ENCODE peak calls at places on chromosomes 5 and 9, in eight cellular contexts. J is sigmoid colon, K is aorta, C is astrocyte, P is ascending aorta, B is cardiac muscle cell, Z is uterus, W is tibial artery. F is an unnamed sample. For H3K36me3 and H3K9me3, the result is how much of the 10 kb centered on the place peaks cover.

GRCh38 chr5:71932649-71933338 is 174.5 kb upstream of the MAP1B start:
- DNase-seq in J (no peak), K (peak), C (peak), P (peak), B (peak), Z (peak), W (peak), F (peak)

GRCh38 chr5:10324519-10325370 is 17.0 kb upstream of the CMBL start:
- DNase-seq in J (no peak), K (no peak), C (no peak), P (no peak), B (no peak), Z (no peak), W (no peak), F (no peak)

GRCh38 chr9:130446111-130446861 is 1.5 kb downstream of the ASS1 start:
- DNase-seq in J (peak), K (peak), C (peak), P (peak), B (peak), Z (peak), W (peak), F (peak)

GRCh38 chr9:89013660-89014059 is 22.4 kb downstream of the S1PR3 start:
- DNase-seq in J (no peak), K (no peak), C (no peak), P (no peak), B (no peak), Z (no peak), W (no peak), F (no peak)

GRCh38 chr5:89181546-89181945 is 298.6 kb upstream of the MEF2C start:
- DNase-seq in J (no peak), K (no peak), C (no peak), P (no peak), B (no peak), Z (no peak), W (no peak), F (no peak)

GRCh38 chr5:10329808-10330481 is 22.2 kb upstream of the CMBL start:
- DNase-seq in J (peak), K (no peak), C (peak), P (no peak), B (no peak), Z (peak), W (peak), F (peak)

GRCh38 chr5:164861610-164862009 is 1356.2 kb downstream of the MAT2B start:
- DNase-seq in J (no peak), K (no peak), C (no peak), P (no peak), B (no peak), Z (no peak), W (no peak), F (no peak)

GRCh38 chr9:91781906-91782305 is 168.1 kb downstream of the ROR2 start:
- DNase-seq in J (peak), K (no peak), C (no peak), P (no peak), B (no peak), Z (no peak), W (no peak), F (no peak)

GRCh38 chr5:173464813-173465212 is 136.6 kb upstream of the STC2 start:
- DNase-seq in J (no peak), K (no peak), C (no peak), P (no peak), B (no peak), Z (no peak), W (no peak), F (no peak)

GRCh38 chr9:114370251-114370984 is 17.4 kb downstream of the AKNA start:
- DNase-seq in J (peak), K (peak), C (no peak), P (peak), B (no peak), Z (no peak), W (no peak), F (no peak)

GRCh38 chr5:88984040-88984439 is 101.1 kb upstream of the MEF2C start:
- DNase-seq in J (no peak), K (no peak), C (no peak), P (no peak), B (no peak), Z (no peak), W (no peak), F (no peak)

GRCh38 chr5:39570418-39571027 is 145.7 kb upstream of the DAB2 start:
- DNase-seq in J (no peak), K (no peak), C (peak), P (no peak), B (peak), Z (no peak), W (no peak), F (no peak)

GRCh38 chr5:62340392-62340791 is 34.4 kb downstream of the KIF2A start:
- DNase-seq in J (no peak), K (no peak), C (no peak), P (no peak), B (no peak), Z (no peak), W (no peak), F (no peak)

GRCh38 chr5:110267714-110268113 is 458.8 kb downstream of the TMEM232 start:
- DNase-seq in J (no peak), K (no peak), C (no peak), P (no peak), B (no peak), Z (no peak), W (no peak), F (no peak)

GRCh38 chr5:59673438-59674058 is 220.0 kb downstream of the PDE4D start:
- DNase-seq in J (no peak), K (no peak), C (no peak), P (no peak), B (peak), Z (no peak), W (no peak), F (no peak)

GRCh38 chr5:167869125-167869524 is 422.3 kb upstream of the WWC1 start:
- DNase-seq in J (no peak), K (no peak), C (no peak), P (no peak), B (no peak), Z (no peak), W (no peak), F (no peak)

GRCh38 chr5:178431777-178432155 is 158.4 kb downstream of the COL23A1 start:
- DNase-seq in J (no peak), K (no peak), C (no peak), P (no peak), B (no peak), Z (no peak), W (no peak), F (no peak)

GRCh38 chr9:117411547-117411946 is 3.3 kb downstream of the ASTN2 start:
- DNase-seq in J (no peak), K (no peak), C (no peak), P (no peak), B (peak), Z (no peak), W (peak), F (peak)

GRCh38 chr5:67095346-67095871 is 101.2 kb downstream of the CD180 start:
- DNase-seq in J (peak), K (peak), C (peak), P (peak), B (no peak), Z (peak), W (peak), F (peak)

DNA sequence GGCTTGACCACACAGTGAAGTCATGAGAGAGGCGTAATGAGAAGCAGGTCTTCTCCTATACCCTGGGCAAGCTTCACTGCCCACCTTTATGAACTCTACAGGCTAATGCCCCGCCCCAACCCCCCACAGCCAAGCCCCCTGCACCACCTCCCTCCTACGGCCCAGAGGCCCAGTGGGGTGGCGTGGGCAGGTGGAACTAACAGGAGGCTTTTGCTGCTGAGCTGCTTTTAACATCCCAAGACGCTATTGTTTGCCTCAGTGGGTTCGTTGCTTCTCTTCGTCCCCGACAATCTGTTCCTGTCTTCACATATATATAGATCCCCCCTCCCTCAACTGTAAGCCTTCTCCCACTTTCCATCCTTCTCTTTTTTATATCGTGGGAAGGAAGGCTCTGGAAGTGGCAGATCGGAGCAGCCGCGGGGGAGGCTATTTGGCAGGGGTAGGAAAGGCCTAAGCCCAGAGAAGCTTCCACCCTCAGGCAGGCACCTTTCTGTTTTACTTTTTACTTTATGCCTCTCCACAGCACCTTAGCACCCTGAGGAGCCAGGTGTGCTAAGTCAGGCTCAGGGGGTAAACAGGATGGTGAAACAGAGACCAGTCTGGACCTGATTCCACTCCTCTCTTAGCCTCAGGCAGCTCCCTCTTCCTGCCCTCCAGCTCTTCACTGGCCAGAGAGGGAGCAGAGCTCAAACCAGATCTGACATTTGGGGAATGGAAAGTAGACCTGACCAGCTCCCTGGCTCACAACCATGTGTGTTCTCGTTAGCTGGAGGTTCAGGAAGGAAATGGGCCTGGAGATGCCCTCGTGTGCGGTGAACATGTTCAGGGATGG is 26.5 kb downstream of the CD74 start:
- DNase-seq in J (no peak), K (no peak), C (no peak), P (no peak), B (no peak), Z (no peak), W (no peak), F (no peak)
- H3K36me3 ChIP-seq in J (under half), K (under half), C (under half), P (half or more), B (under half), Z (under half), W (half or more), F (half or more)

DNA sequence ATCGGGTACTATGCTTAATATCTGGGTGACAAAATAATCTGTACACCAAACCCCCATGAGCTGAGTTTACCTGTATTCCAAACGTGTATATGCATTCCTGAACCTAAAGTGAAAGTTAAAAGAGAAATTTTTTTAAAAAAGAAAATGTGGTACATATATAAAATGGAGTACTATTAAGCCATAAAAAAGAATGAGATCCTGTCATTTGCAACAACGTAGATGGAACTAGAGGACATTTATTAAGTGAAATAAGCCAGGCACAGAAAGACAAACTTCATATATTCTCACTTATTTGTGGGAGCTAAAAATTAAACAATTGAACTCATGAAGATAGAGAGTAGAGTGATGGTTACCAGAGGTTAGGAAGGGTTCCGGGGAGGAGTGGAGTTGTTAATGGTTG is 44.8 kb downstream of the NDUFAF2 start:
- DNase-seq in J (no peak), K (no peak), C (no peak), P (no peak), B (no peak), Z (no peak), W (no peak), F (no peak)
- H3K9me3 ChIP-seq in J (under half), K (under half), C (under half), P (under half), B (under half), Z (under half), W (under half), F (under half)

GRCh38 chr5:79617539-79617938 is 5.3 kb downstream of the TENT2 start:
- DNase-seq in J (no peak), K (no peak), C (no peak), P (no peak), B (no peak), Z (no peak), W (no peak), F (no peak)
- H3K36me3 ChIP-seq in J (under half), K (under half), C (under half), P (under half), B (under half), Z (under half), W (under half), F (half or more)

GRCh38 chr5:2756211-2756746 is 4.8 kb upstream of the IRX2 start:
- DNase-seq in J (no peak), K (no peak), C (peak), P (no peak), B (peak), Z (no peak), W (peak), F (peak)

GRCh38 chr5:2755811-2756210 is 4.3 kb upstream of the IRX2 start:
- DNase-seq in J (no peak), K (no peak), C (no peak), P (no peak), B (peak), Z (no peak), W (peak), F (no peak)

GRCh38 chr5:2756764-2757163 is 5.3 kb upstream of the IRX2 start:
- DNase-seq in J (no peak), K (no peak), C (no peak), P (no peak), B (peak), Z (no peak), W (peak), F (no peak)

GRCh38 chr5:2754621-2755370 is 3.3 kb upstream of the IRX2 start:
- DNase-seq in J (no peak), K (no peak), C (no peak), P (no peak), B (peak), Z (no peak), W (peak), F (no peak)

GRCh38 chr5:2755371-2755715 is 3.9 kb upstream of the IRX2 start:
- DNase-seq in J (no peak), K (no peak), C (no peak), P (no peak), B (no peak), Z (no peak), W (no peak), F (no peak)
- H3K9me3 ChIP-seq in J (under half), K (under half), C (under half), P (under half), B (under half), Z (under half), W (under half), F (under half)

DNA sequence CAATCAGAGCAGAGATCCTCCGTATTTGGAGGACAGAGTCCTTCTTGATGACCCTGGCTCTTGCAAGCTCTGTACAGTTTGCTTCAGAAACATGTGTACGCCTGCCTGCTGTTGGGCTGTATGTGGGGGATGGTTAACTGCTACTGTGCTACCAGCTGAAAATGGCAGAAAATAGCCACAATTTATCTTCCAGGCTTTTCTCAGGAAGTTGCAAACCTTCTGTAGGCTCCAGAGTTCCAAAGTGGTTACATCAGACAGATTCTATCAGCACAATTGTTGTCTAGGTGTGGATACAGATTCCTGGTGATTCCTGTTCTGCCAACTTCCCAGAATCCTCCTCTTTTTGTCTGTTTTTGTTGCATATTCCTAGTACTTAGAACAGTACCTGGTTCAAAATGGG is 35.6 kb downstream of the DDX46 start:
- DNase-seq in J (no peak), K (no peak), C (peak), P (no peak), B (no peak), Z (no peak), W (no peak), F (no peak)
- H3K36me3 ChIP-seq in J (under half), K (under half), C (under half), P (half or more), B (half or more), Z (under half), W (half or more), F (half or more)

DNA sequence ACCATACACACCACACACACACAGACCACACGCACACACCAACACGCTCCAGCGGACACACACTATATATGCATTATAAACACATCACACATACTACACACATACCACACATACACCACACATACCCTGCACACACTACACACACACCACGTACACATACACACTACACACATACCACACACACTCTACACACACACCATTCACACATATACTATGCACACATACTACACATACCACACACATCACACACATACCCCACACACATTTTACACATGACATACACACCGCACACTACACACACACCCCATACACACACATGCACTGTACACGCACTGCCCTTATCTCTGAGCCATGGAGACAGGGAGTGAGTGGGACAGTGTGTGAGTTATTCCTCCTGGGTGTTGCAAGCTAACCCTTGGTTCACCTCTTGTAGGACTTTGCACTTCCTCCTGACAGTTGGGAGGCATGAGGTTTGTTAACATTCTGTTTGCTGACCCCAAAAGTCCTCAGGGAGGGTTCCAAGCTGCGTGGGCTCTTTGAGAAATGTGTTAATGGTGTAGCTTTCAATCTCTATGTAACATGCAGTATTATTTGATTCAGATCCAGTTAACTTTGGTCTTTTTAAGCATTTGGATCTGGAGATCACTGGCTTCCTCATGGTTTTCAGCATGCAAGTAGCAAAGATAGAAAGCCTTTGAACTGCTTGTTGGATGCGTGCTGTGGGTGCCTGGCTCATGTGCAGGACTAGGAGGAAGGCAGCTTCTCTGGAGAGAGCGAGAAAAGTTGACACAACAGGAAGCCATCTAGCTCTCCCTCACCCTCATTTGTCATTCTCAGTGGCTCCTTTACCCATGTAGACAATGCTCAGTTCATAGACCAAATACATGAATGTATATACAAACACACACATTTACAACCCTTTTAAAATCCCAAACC is 13.7 kb downstream of the IL31RA start:
- DNase-seq in J (no peak), K (no peak), C (no peak), P (no peak), B (no peak), Z (no peak), W (no peak), F (no peak)
- H3K9me3 ChIP-seq in J (under half), K (under half), C (under half), P (under half), B (under half), Z (under half), W (under half), F (under half)

GRCh38 chr9:97321251-97321650 is 13.8 kb downstream of the CCDC180 start:
- DNase-seq in J (no peak), K (no peak), C (no peak), P (no peak), B (no peak), Z (no peak), W (no peak), F (no peak)

GRCh38 chr9:97319380-97319779 is 11.9 kb downstream of the CCDC180 start:
- DNase-seq in J (no peak), K (no peak), C (no peak), P (no peak), B (no peak), Z (no peak), W (no peak), F (no peak)

GRCh38 chr9:97316904-97317303 is 9.4 kb downstream of the CCDC180 start:
- DNase-seq in J (no peak), K (no peak), C (no peak), P (no peak), B (no peak), Z (no peak), W (no peak), F (no peak)

GRCh38 chr9:97320080-97320642 is 12.7 kb downstream of the CCDC180 start:
- DNase-seq in J (no peak), K (no peak), C (no peak), P (no peak), B (no peak), Z (no peak), W (no peak), F (no peak)

GRCh38 chr9:97318433-97318832 is 11.0 kb downstream of the CCDC180 start:
- DNase-seq in J (no peak), K (no peak), C (no peak), P (no peak), B (no peak), Z (no peak), W (no peak), F (no peak)
- H3K36me3 ChIP-seq in J (under half), K (under half), C (under half), P (half or more), B (under half), Z (under half), W (half or more), F (under half)

DNA sequence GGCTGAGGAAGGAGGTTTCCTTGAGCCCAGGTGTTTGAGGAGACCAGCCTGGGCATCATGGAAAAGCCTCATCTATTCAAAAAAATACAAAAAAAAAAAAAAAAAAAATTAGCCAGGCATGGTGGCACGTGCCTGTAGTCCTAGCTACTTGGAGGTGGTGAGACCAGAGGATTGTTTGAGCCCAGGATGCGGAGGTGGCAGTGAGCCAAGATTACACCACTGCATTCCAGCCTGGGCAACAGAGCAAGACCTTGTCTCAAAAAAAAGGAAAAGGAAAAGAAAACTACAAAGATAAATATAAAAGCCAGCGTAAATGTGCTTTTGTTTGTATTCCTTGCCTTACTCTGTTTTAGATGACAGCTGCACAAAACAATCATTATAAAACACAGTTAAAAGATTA is 2249.2 kb upstream of the C9orf72 start:
- DNase-seq in J (no peak), K (no peak), C (no peak), P (no peak), B (no peak), Z (no peak), W (no peak), F (no peak)
- H3K9me3 ChIP-seq in J (under half), K (under half), C (under half), P (under half), B (under half), Z (under half), W (under half), F (under half)

F was measured in MG63.